ENCODE peak calls at places on chromosomes 12 and 14, in four cellular contexts. One of them, this sample, is unnamed.

GRCh38 chr12:62882140-62882539 is 52.8 kb downstream of the PPM1H start:
- DNase-seq in HL-60: no peak
- DNase-seq in GM23338: no peak
- DNase-seq in spleen: no peak
- DNase-seq in this sample: no peak

GRCh38 chr14:63030113-63030512 is 15.1 kb downstream of the KCNH5 start:
- DNase-seq in HL-60: no peak
- DNase-seq in GM23338: peak
- DNase-seq in spleen: no peak
- DNase-seq in this sample: no peak

GRCh38 chr12:19190292-19191031 is 60.9 kb downstream of the PLEKHA5 start:
- DNase-seq in HL-60: peak
- DNase-seq in GM23338: no peak
- DNase-seq in spleen: no peak
- DNase-seq in this sample: no peak

GRCh38 chr12:24268663-24269186 is 319.3 kb upstream of the SOX5 start:
- DNase-seq in HL-60: no peak
- DNase-seq in GM23338: no peak
- DNase-seq in spleen: no peak
- DNase-seq in this sample: no peak

GRCh38 chr12:68958337-68958736 is 25.4 kb upstream of the CPM start:
- DNase-seq in HL-60: no peak
- DNase-seq in GM23338: no peak
- DNase-seq in spleen: no peak
- DNase-seq in this sample: no peak

GRCh38 chr12:64968989-64969819 is 144.8 kb downstream of the TBC1D30 start:
- DNase-seq in HL-60: no peak
- DNase-seq in GM23338: peak
- DNase-seq in spleen: no peak
- DNase-seq in this sample: no peak

GRCh38 chr14:32426028-32426427 is 96.9 kb downstream of the AKAP6 start:
- DNase-seq in HL-60: no peak
- DNase-seq in GM23338: no peak
- DNase-seq in spleen: no peak
- DNase-seq in this sample: no peak

GRCh38 chr14:90023176-90023896 is 38.5 kb upstream of the KCNK13 start:
- DNase-seq in HL-60: no peak
- DNase-seq in GM23338: no peak
- DNase-seq in spleen: no peak
- DNase-seq in this sample: no peak

GRCh38 chr12:24937553-24938244 is 11.2 kb downstream of the BCAT1 start:
- DNase-seq in HL-60: no peak
- DNase-seq in GM23338: no peak
- DNase-seq in spleen: no peak
- DNase-seq in this sample: no peak

GRCh38 chr14:30874120-30874998 is at the start of gene COCH:
- DNase-seq in HL-60: peak
- DNase-seq in GM23338: peak
- DNase-seq in spleen: peak
- DNase-seq in this sample: no peak

GRCh38 chr14:61226015-61226654 is 55.0 kb downstream of the TMEM30B start:
- DNase-seq in HL-60: no peak
- DNase-seq in GM23338: no peak
- DNase-seq in spleen: no peak
- DNase-seq in this sample: no peak

GRCh38 chr14:68178282-68178681 is 358.7 kb downstream of the RAD51B start:
- DNase-seq in HL-60: no peak
- DNase-seq in GM23338: peak
- DNase-seq in spleen: no peak
- DNase-seq in this sample: no peak

GRCh38 chr14:81310606-81311005 is 89.5 kb downstream of the STON2 start:
- DNase-seq in HL-60: no peak
- DNase-seq in GM23338: no peak
- DNase-seq in spleen: no peak
- DNase-seq in this sample: no peak

GRCh38 chr12:86660000-86660399 is 403.8 kb upstream of the MGAT4C start:
- DNase-seq in HL-60: no peak
- DNase-seq in GM23338: no peak
- DNase-seq in spleen: no peak
- DNase-seq in this sample: no peak

GRCh38 chr14:63713765-63714164 is 14.1 kb downstream of the SGPP1 start:
- DNase-seq in HL-60: no peak
- DNase-seq in GM23338: no peak
- DNase-seq in spleen: no peak
- DNase-seq in this sample: no peak

GRCh38 chr14:47676301-47676617 is 854 bp upstream of the MDGA2 start:
- DNase-seq in HL-60: no peak
- DNase-seq in GM23338: no peak
- DNase-seq in spleen: no peak
- DNase-seq in this sample: no peak

GRCh38 chr14:90849787-90850444 is 33.7 kb upstream of the TTC7B start:
- DNase-seq in HL-60: no peak
- DNase-seq in GM23338: no peak
- DNase-seq in spleen: no peak
- DNase-seq in this sample: no peak

GRCh38 chr12:87687362-87687761 is 341.8 kb downstream of the C12orf50 start:
- DNase-seq in HL-60: no peak
- DNase-seq in GM23338: peak
- DNase-seq in spleen: no peak
- DNase-seq in this sample: no peak

GRCh38 chr12:30725739-30726138 is 29.0 kb downstream of the CAPRIN2 start:
- DNase-seq in HL-60: no peak
- DNase-seq in GM23338: no peak
- DNase-seq in spleen: no peak
- DNase-seq in this sample: no peak

GRCh38 chr12:76014007-76014406 is 17.6 kb downstream of the PHLDA1 start:
- DNase-seq in HL-60: no peak
- DNase-seq in GM23338: no peak
- DNase-seq in spleen: no peak
- DNase-seq in this sample: no peak

GRCh38 chr12:53231859-53232640 is at the start of gene RARG:
- DNase-seq in HL-60: no peak
- DNase-seq in GM23338: peak
- DNase-seq in spleen: peak
- DNase-seq in this sample: peak

GRCh38 chr12:64457036-64457435 is 5.1 kb downstream of the TBK1 start:
- DNase-seq in HL-60: no peak
- DNase-seq in GM23338: no peak
- DNase-seq in spleen: no peak
- DNase-seq in this sample: no peak

GRCh38 chr14:24300326-24300980 is 803 bp downstream of the NOP9 start:
- DNase-seq in HL-60: no peak
- DNase-seq in GM23338: no peak
- DNase-seq in spleen: no peak
- DNase-seq in this sample: no peak

GRCh38 chr12:59149995-59150642 is 229.8 kb upstream of the LRIG3 start:
- DNase-seq in HL-60: peak
- DNase-seq in GM23338: peak
- DNase-seq in spleen: no peak
- DNase-seq in this sample: peak

GRCh38 chr14:65414961-65415589 is 2.5 kb downstream of the FUT8 start:
- DNase-seq in HL-60: no peak
- DNase-seq in GM23338: peak
- DNase-seq in spleen: no peak
- DNase-seq in this sample: no peak

GRCh38 chr14:22648506-22648905 is 4.4 kb upstream of the OR6J1 start:
- DNase-seq in HL-60: no peak
- DNase-seq in GM23338: no peak
- DNase-seq in spleen: no peak
- DNase-seq in this sample: no peak

GRCh38 chr14:22653012-22653621 is 9.0 kb upstream of the OR6J1 start:
- DNase-seq in HL-60: peak
- DNase-seq in GM23338: peak
- DNase-seq in spleen: no peak
- DNase-seq in this sample: peak

GRCh38 chr14:22650046-22650739 is 6.0 kb upstream of the OR6J1 start:
- DNase-seq in HL-60: no peak
- DNase-seq in GM23338: no peak
- DNase-seq in spleen: no peak
- DNase-seq in this sample: no peak

GRCh38 chr14:22651586-22651985 is 7.4 kb upstream of the OR6J1 start:
- DNase-seq in HL-60: no peak
- DNase-seq in GM23338: no peak
- DNase-seq in spleen: no peak
- DNase-seq in this sample: no peak

DNA sequence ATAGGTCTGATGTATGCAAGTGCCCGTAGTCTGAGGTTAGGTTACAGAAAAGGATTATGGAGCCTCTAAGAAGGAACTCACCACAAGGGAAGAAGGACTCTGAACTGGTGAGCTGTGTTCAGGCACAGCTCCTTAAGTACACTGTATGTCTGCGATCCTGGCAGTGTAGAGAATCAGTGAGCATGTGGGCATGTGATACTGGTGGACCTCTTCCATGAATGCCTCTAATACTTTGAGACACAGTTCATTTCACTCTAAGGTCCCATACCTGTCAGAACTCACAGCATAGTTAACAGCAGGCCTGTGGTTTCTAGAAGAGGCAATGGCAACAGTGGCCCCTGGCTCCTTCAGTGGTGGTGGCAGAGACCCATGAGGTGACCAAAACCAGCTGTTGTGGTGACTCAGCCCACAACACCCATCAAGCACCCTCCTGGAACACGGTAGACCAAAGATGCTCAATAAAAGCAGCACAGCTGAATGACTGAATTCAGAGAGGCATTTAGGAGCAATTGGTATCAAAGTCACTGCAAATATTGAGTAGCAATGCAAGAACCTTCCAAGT is 6.9 kb upstream of the OR6J1 start:
- DNase-seq in HL-60: peak
- DNase-seq in GM23338: no peak
- DNase-seq in spleen: no peak
- DNase-seq in this sample: no peak
- TF ChIP-seq POLR2AphosphoS5 in HL-60: peak
- TF ChIP-seq POLR2AphosphoS5 in GM23338: peak
- TF ChIP-seq POLR2AphosphoS5 in spleen: no peak
- TF ChIP-seq POLR2AphosphoS5 in this sample: no peak

GRCh38 chr12:111074965-111075364 is 154.6 kb upstream of the MYL2 start:
- DNase-seq in HL-60: no peak
- DNase-seq in GM23338: no peak
- DNase-seq in spleen: peak
- DNase-seq in this sample: no peak

GRCh38 chr12:111076199-111076598 is 155.8 kb upstream of the MYL2 start:
- DNase-seq in HL-60: no peak
- DNase-seq in GM23338: no peak
- DNase-seq in spleen: no peak
- DNase-seq in this sample: no peak

GRCh38 chr12:111078731-111079130 is 158.4 kb upstream of the MYL2 start:
- DNase-seq in HL-60: no peak
- DNase-seq in GM23338: no peak
- DNase-seq in spleen: peak
- DNase-seq in this sample: no peak

GRCh38 chr12:111074559-111074958 is 154.2 kb upstream of the MYL2 start:
- DNase-seq in HL-60: no peak
- DNase-seq in GM23338: no peak
- DNase-seq in spleen: peak
- DNase-seq in this sample: peak

GRCh38 chr12:111076611-111077451 is 156.5 kb upstream of the MYL2 start:
- DNase-seq in HL-60: no peak
- DNase-seq in GM23338: no peak
- DNase-seq in spleen: peak
- DNase-seq in this sample: peak
- TF ChIP-seq CTCF in HL-60: no peak
- TF ChIP-seq CTCF in GM23338: no peak
- TF ChIP-seq CTCF in spleen: no peak
- TF ChIP-seq CTCF in this sample: no peak

GRCh38 chr14:75578099-75578785 is at the start of gene FLVCR2:
- DNase-seq in HL-60: no peak
- DNase-seq in GM23338: peak
- DNase-seq in spleen: peak
- DNase-seq in this sample: peak
- TF ChIP-seq POLR2AphosphoS5 in HL-60: no peak
- TF ChIP-seq POLR2AphosphoS5 in GM23338: peak
- TF ChIP-seq POLR2AphosphoS5 in spleen: peak
- TF ChIP-seq POLR2AphosphoS5 in this sample: peak

GRCh38 chr14:34874386-34875030 is 652 bp downstream of the BAZ1A start:
- DNase-seq in HL-60: no peak
- DNase-seq in GM23338: peak
- DNase-seq in spleen: peak
- DNase-seq in this sample: peak
- TF ChIP-seq CTCF in HL-60: no peak
- TF ChIP-seq CTCF in GM23338: no peak
- TF ChIP-seq CTCF in spleen: no peak
- TF ChIP-seq CTCF in this sample: no peak

GRCh38 chr12:101616027-101616494 is 21.3 kb downstream of the MYBPC1 start:
- DNase-seq in HL-60: peak
- DNase-seq in GM23338: no peak
- DNase-seq in spleen: no peak
- DNase-seq in this sample: peak
- TF ChIP-seq POLR2AphosphoS5 in HL-60: no peak
- TF ChIP-seq POLR2AphosphoS5 in GM23338: no peak
- TF ChIP-seq POLR2AphosphoS5 in spleen: no peak
- TF ChIP-seq POLR2AphosphoS5 in this sample: peak

This sample was measured in prostate gland.